ENCODE peak calls at places on chromosomes 6 and 20, in nine cellular contexts. G, I, X, O, Q, Y, U, B and T are unnamed samples.

GRCh38 chr6:2891768-2892170 is 11.3 kb downstream of the SERPINB9 start:
- DNase-seq in O (no peak), G (no peak), U (no peak), X (peak), Q (peak), Y (no peak), B (no peak), I (no peak), T (no peak)

GRCh38 chr20:10369723-10370090 is 64.3 kb downstream of the MKKS start:
- DNase-seq in U (no peak), I (no peak), O (no peak), Y (peak), X (peak), G (no peak), B (no peak), Q (no peak), T (no peak)

GRCh38 chr20:59205044-59205443 is 41.4 kb downstream of the ZNF831 start:
- DNase-seq in U (no peak), I (no peak), G (no peak), Y (no peak), O (no peak), Q (no peak), X (no peak), B (no peak), T (no peak)

GRCh38 chr20:38874460-38875169 is 51.6 kb upstream of the FAM83D start:
- DNase-seq in Q (no peak), I (no peak), G (no peak), Y (no peak), O (no peak), B (no peak), X (no peak), U (no peak), T (no peak)

GRCh38 chr20:4966826-4967751 is 34.2 kb downstream of the SLC23A2 start:
- DNase-seq in I (no peak), X (no peak), B (no peak), U (no peak), Y (no peak), Q (no peak), G (no peak), O (no peak), T (no peak)

GRCh38 chr20:22052025-22052527 is 346.6 kb downstream of the PAX1 start:
- DNase-seq in B (no peak), G (no peak), I (no peak), X (no peak), Y (no peak), U (no peak), Q (no peak), O (no peak), T (no peak)

GRCh38 chr20:11544029-11544678 is 373.5 kb upstream of the BTBD3 start:
- DNase-seq in I (no peak), G (peak), O (peak), Q (no peak), B (no peak), Y (peak), X (peak), U (peak), T (no peak)

GRCh38 chr6:135163440-135163738 is 17.7 kb upstream of the MYB start:
- DNase-seq in X (no peak), Q (no peak), O (no peak), Y (no peak), I (no peak), U (no peak), B (no peak), G (no peak), T (no peak)

GRCh38 chr6:39870950-39871349 is 63.3 kb downstream of the MOCS1 start:
- DNase-seq in Y (no peak), U (no peak), B (no peak), I (no peak), Q (no peak), G (no peak), X (no peak), O (no peak), T (no peak)

GRCh38 chr6:133991096-133991593 is 38.1 kb downstream of the TBPL1 start:
- DNase-seq in X (peak), O (peak), Q (no peak), I (no peak), Y (peak), G (peak), B (no peak), U (no peak), T (no peak)

GRCh38 chr20:48298851-48299484 is 513.7 kb upstream of the SULF2 start:
- DNase-seq in O (peak), G (peak), X (peak), U (no peak), I (no peak), Q (peak), B (no peak), Y (peak), T (no peak)

GRCh38 chr20:35002426-35003210 is 47.0 kb downstream of the MYH7B start:
- DNase-seq in I (no peak), O (no peak), Y (no peak), X (no peak), U (no peak), G (no peak), B (no peak), Q (no peak), T (no peak)

GRCh38 chr6:118881440-118882313 is 12.3 kb upstream of the ASF1A start:
- DNase-seq in X (no peak), G (no peak), B (no peak), Q (no peak), O (no peak), U (no peak), I (no peak), Y (no peak), T (no peak)

GRCh38 chr6:4370066-4370465 is 234.7 kb upstream of the ECI2 start:
- DNase-seq in B (no peak), O (peak), X (peak), I (no peak), G (peak), U (no peak), Y (peak), Q (no peak), T (no peak)

GRCh38 chr6:44715188-44715587 is 327.7 kb downstream of the CDC5L start:
- DNase-seq in G (no peak), O (no peak), B (no peak), Y (no peak), I (no peak), X (no peak), Q (no peak), U (no peak), T (no peak)

GRCh38 chr6:66183982-66184555 is 477.0 kb upstream of the EYS start:
- DNase-seq in O (peak), X (no peak), B (no peak), Y (no peak), I (no peak), G (peak), U (no peak), Q (no peak), T (no peak)

GRCh38 chr20:32114305-32114960 is 4.9 kb downstream of the TM9SF4 start:
- DNase-seq in U (no peak), Y (no peak), B (no peak), I (no peak), X (no peak), Q (no peak), G (peak), O (no peak), T (no peak)

GRCh38 chr20:32112862-32113261 is 3.3 kb downstream of the TM9SF4 start:
- DNase-seq in I (no peak), O (no peak), Q (peak), Y (no peak), U (no peak), G (no peak), B (no peak), X (peak), T (no peak)

GRCh38 chr20:32116079-32116521 is 6.6 kb downstream of the TM9SF4 start:
- DNase-seq in X (no peak), U (no peak), G (no peak), Y (no peak), Q (no peak), O (no peak), B (no peak), I (no peak), T (no peak)

GRCh38 chr20:32113861-32114260 is 4.3 kb downstream of the TM9SF4 start:
- DNase-seq in I (no peak), O (no peak), Q (no peak), Y (no peak), U (no peak), X (no peak), G (no peak), B (no peak), T (no peak)

GRCh38 chr20:32115196-32115767 is 5.8 kb downstream of the TM9SF4 start:
- DNase-seq in B (no peak), G (no peak), I (no peak), X (no peak), O (no peak), U (no peak), Y (no peak), Q (no peak), T (no peak)
- TF ChIP-seq CTCF in B (no peak), G (no peak), I (no peak), X (no peak), O (no peak), U (no peak), Y (no peak), Q (no peak), T (no peak)

DNA sequence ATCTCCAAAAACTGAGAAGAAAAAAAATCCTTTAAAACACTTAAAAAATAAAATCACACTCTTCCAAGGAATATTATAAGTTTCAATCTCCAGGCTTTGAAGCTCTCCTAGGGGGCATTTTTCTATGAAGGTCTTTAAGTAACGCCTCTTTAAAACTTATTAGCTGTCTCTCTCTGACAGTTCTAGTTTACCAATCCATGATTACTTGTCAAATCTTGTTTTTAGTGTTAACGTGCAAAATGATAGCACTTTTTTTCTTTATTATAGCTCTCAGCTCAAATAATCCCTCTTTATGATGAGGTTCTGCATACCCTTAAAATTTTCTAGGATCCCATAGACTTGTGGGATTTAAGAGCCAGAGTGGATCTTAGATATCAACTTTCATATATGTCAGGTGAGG is 369.0 kb downstream of the DOK5 start:
- DNase-seq in Q (no peak), U (no peak), Y (no peak), I (no peak), B (no peak), G (no peak), O (no peak), X (no peak), T (no peak)
- TF ChIP-seq CTCF in Q (no peak), U (no peak), Y (no peak), I (no peak), B (no peak), G (no peak), O (no peak), X (no peak), T (no peak)

DNA sequence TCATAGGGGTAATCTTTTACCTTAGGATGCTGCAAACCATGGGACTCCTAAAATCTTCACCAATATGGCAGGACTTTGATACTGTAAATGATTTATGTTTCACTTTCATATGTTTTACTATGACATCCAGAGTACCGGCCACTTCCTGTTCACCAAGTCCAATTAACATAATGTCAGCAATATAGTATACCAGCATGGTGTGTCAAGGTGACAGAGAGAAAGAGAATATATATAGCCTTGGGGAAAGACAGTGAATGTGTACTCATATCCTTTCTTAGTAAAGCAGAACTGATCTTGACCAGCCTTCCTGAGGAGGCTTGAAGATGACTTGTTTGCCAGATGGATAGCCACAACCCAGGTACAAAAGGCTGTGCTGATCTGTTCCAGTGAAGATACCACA is 127.9 kb downstream of the NRN1 start:
- DNase-seq in Q (no peak), Y (no peak), U (no peak), O (no peak), B (no peak), I (no peak), X (no peak), G (no peak), T (no peak)
- TF ChIP-seq CTCF in Q (no peak), Y (no peak), U (no peak), O (no peak), B (no peak), I (no peak), X (no peak), G (no peak), T (no peak)

GRCh38 chr6:168333471-168333870 is 13.9 kb upstream of the DACT2 start:
- DNase-seq in X (no peak), Q (no peak), I (no peak), B (no peak), U (no peak), Y (no peak), G (no peak), O (no peak), T (no peak)

GRCh38 chr6:168331058-168331457 is 11.5 kb upstream of the DACT2 start:
- DNase-seq in B (no peak), Y (peak), X (no peak), G (no peak), I (no peak), U (no peak), Q (no peak), O (no peak), T (no peak)

GRCh38 chr6:168334072-168334471 is 14.5 kb upstream of the DACT2 start:
- DNase-seq in G (no peak), B (no peak), Y (no peak), X (no peak), O (no peak), U (no peak), Q (no peak), I (no peak), T (no peak)

GRCh38 chr6:168332020-168332419 is 12.4 kb upstream of the DACT2 start:
- DNase-seq in O (no peak), U (no peak), Q (no peak), Y (no peak), I (no peak), B (no peak), X (no peak), G (no peak), T (no peak)

GRCh38 chr6:168333039-168333438 is 13.5 kb upstream of the DACT2 start:
- DNase-seq in I (no peak), Y (peak), U (no peak), X (no peak), G (no peak), Q (no peak), O (no peak), B (no peak), T (no peak)
- TF ChIP-seq CTCF in I (no peak), Y (peak), U (peak), X (no peak), G (peak), Q (no peak), O (no peak), B (no peak), T (no peak)

GRCh38 chr6:55069132-55069781 is 105.1 kb upstream of the HCRTR2 start:
- DNase-seq in B (no peak), O (peak), Y (peak), G (peak), Q (peak), I (no peak), X (peak), U (peak), T (no peak)
- TF ChIP-seq CTCF in B (peak), O (peak), Y (peak), G (peak), Q (peak), I (peak), X (peak), U (peak), T (no peak)

GRCh38 chr20:57685134-57685851 is 24.5 kb downstream of the PMEPA1 start:
- DNase-seq in X (no peak), G (no peak), Y (no peak), U (no peak), I (no peak), O (no peak), B (no peak), Q (no peak), T (no peak)

GRCh38 chr20:57682184-57683038 is 27.4 kb downstream of the PMEPA1 start:
- DNase-seq in Y (no peak), I (no peak), U (no peak), O (no peak), G (no peak), B (no peak), X (no peak), Q (peak), T (no peak)

GRCh38 chr20:57680934-57681914 is 28.6 kb downstream of the PMEPA1 start:
- DNase-seq in G (no peak), X (no peak), Q (no peak), O (no peak), Y (no peak), B (no peak), I (no peak), U (no peak), T (no peak)

GRCh38 chr20:57686931-57687652 is 22.7 kb downstream of the PMEPA1 start:
- DNase-seq in B (no peak), X (peak), O (no peak), U (no peak), I (no peak), Y (no peak), G (no peak), Q (no peak), T (no peak)

DNA sequence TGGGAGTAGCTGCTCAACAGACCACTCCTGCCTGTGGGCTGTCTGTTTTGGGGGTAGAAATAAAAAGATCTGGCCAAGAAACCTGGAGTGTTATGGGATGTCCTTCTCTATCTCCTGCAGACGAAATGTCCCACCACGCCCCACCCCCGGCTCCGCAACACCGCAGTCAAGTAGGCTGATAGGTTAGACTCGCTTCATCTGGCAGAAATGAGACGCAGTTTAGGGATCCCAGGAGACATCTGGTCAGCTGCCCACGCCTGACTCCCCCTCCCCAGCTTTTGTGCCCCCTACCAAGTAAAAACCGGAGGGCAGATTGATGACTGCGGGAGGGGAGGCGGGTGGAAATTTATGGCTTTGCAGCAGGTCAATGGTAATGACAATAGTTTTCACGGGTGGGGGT is 25.9 kb downstream of the PMEPA1 start:
- DNase-seq in Y (no peak), O (no peak), I (no peak), B (no peak), G (no peak), Q (no peak), U (peak), X (no peak), T (no peak)
- TF ChIP-seq CTCF in Y (no peak), O (no peak), I (no peak), B (no peak), G (no peak), Q (no peak), U (no peak), X (no peak), T (no peak)

DNA sequence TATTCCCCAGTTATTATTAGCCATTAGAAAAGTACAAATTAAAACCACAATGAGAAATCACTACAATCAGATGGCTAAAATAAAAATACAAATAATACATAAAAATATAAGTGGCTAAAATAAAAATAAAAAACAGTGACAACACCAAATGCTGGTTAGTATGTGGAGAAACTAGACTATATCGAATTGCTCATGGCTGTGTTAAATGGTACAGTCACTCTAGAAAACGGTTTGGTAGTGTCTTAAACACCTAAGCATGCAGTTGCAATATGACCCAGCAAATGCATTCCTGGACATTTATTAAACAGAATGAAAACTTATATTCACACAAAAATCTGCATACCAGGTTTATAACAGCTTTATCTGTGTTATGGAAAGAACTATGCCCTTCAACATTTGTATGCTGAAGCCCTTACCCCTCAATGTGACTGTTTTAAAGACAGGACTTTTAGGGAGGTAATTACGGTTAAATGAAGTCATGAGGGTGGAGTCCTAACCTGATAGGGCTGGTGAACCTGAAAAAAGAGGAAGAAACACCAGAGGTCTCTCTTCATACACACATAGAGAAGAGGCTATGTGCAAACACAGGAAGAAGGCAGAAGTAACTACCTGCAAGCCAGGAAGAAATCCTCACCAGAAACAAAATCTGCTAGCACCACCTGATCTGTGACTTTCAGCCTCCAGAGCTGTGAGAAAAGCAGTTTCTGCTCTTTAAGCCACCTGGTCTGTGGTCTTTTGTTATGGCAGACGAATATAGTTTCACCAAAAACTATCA is 84.9 kb downstream of the ASCC3 start:
- DNase-seq in U (no peak), G (no peak), B (no peak), Q (no peak), O (no peak), Y (no peak), X (no peak), I (no peak), T (no peak)
- TF ChIP-seq CTCF in U (no peak), G (no peak), B (no peak), Q (no peak), O (no peak), Y (no peak), X (no peak), I (no peak), T (no peak)

DNA sequence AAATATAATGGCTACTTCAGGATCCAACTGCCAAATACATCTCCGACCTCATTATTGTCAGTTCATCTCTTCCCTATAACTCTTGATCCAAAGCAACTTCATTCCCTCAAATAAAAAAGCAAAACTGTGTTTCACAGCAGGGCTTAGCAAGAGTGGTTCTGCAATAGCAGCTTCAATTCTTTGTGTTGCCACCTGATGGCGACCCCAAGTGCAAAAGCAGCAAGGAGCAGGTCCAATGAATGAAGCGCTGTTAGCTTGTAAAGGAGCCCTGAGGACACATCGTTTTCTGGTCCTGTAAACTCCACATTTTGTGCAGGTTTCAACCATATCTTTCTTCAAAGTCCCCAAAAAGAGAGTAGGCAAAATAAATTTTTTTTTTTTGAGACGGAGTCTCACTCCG is 19.6 kb downstream of the RTN4IP1 start:
- DNase-seq in U (no peak), Y (no peak), G (no peak), X (no peak), O (no peak), B (no peak), I (no peak), Q (no peak), T (no peak)
- TF ChIP-seq CTCF in U (peak), Y (peak), G (peak), X (peak), O (peak), B (peak), I (no peak), Q (no peak), T (no peak)

GRCh38 chr6:42136508-42137191 is 5.8 kb downstream of the C6orf132 start:
- DNase-seq in I (no peak), Y (peak), U (peak), O (peak), X (peak), Q (no peak), G (peak), B (no peak), T (no peak)
- TF ChIP-seq CTCF in I (no peak), Y (peak), U (peak), O (peak), X (no peak), Q (no peak), G (peak), B (no peak), T (no peak)

DNA sequence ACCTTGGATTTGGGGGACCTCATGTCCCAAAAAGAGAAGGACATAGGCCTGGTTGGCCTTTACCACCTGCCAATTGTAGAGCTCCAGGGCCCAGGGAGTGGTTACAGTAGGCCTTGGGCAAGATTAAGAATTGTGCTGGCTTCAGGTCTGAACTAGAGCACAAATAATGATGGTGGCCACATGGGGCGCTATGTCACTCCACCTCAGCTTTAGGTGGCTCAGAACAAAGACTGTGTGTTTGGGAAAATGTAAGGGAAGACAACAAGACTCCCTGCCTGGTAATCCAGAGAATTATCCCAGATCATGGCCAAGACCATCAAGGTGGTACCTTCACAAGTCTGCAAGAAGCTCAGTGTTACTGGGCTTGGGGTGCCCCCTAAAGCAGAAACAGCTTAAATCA is 224.9 kb upstream of the OPRM1 start:
- DNase-seq in B (no peak), Y (no peak), O (no peak), Q (no peak), X (no peak), U (no peak), I (no peak), G (no peak), T (no peak)
- TF ChIP-seq CTCF in B (no peak), Y (peak), O (no peak), Q (no peak), X (no peak), U (no peak), I (no peak), G (peak), T (no peak)